ENCODE peak calls at places on chromosomes 12 and 14, in four cellular contexts. One of them, this sample, is unnamed.
A peak's percentile ranks its signal among the peaks of the same experiment; 100 is the strongest.

GRCh38 chr14:94569381-94570001 is 8.2 kb downstream of the SERPINA4 start:
- DNase-seq in HS-27A: no peak
- DNase-seq in CD8-positive, alpha-beta T cell: no peak
- DNase-seq in DND-41: no peak
- DNase-seq in this sample: no peak

GRCh38 chr14:50038398-50039119 is 77.8 kb downstream of the VCPKMT start:
- DNase-seq in HS-27A: peak; percentile 90
- DNase-seq in CD8-positive, alpha-beta T cell: no peak
- DNase-seq in DND-41: no peak
- DNase-seq in this sample: peak; percentile 95

GRCh38 chr12:82596484-82596883 is 90.2 kb upstream of the TMTC2 start:
- DNase-seq in HS-27A: no peak
- DNase-seq in CD8-positive, alpha-beta T cell: no peak
- DNase-seq in DND-41: no peak
- DNase-seq in this sample: no peak

GRCh38 chr12:69951108-69951507 is 126.1 kb downstream of the MYRFL start:
- DNase-seq in HS-27A: no peak
- DNase-seq in CD8-positive, alpha-beta T cell: no peak
- DNase-seq in DND-41: no peak
- DNase-seq in this sample: no peak

GRCh38 chr12:95215925-95216324 is 1.3 kb downstream of the FGD6 start:
- DNase-seq in HS-27A: no peak
- DNase-seq in CD8-positive, alpha-beta T cell: no peak
- DNase-seq in DND-41: no peak
- DNase-seq in this sample: peak; percentile 37

GRCh38 chr14:104169765-104170113 is 31.4 kb downstream of the KIF26A start:
- DNase-seq in HS-27A: no peak
- DNase-seq in CD8-positive, alpha-beta T cell: no peak
- DNase-seq in DND-41: no peak
- DNase-seq in this sample: no peak

GRCh38 chr14:69092840-69093422 is 60.0 kb downstream of the DCAF5 start:
- DNase-seq in HS-27A: no peak
- DNase-seq in CD8-positive, alpha-beta T cell: no peak
- DNase-seq in DND-41: no peak
- DNase-seq in this sample: no peak

GRCh38 chr12:52186135-52186840 is 5.5 kb downstream of the KRT80 start:
- DNase-seq in HS-27A: no peak
- DNase-seq in CD8-positive, alpha-beta T cell: no peak
- DNase-seq in DND-41: no peak
- DNase-seq in this sample: peak; percentile 88

GRCh38 chr12:60494249-60494648 is 898.4 kb downstream of the SLC16A7 start:
- DNase-seq in HS-27A: peak; percentile 24
- DNase-seq in CD8-positive, alpha-beta T cell: no peak
- DNase-seq in DND-41: no peak
- DNase-seq in this sample: no peak

GRCh38 chr14:24630872-24631477 is 3.0 kb downstream of the GZMB start:
- DNase-seq in HS-27A: peak; percentile 9
- DNase-seq in CD8-positive, alpha-beta T cell: no peak
- DNase-seq in DND-41: no peak
- DNase-seq in this sample: no peak

GRCh38 chr14:71324767-71325272 is 417.6 kb downstream of the PCNX1 start:
- DNase-seq in HS-27A: no peak
- DNase-seq in CD8-positive, alpha-beta T cell: no peak
- DNase-seq in DND-41: peak; percentile 58
- DNase-seq in this sample: peak; percentile 72

GRCh38 chr12:33634544-33634943 is 194.9 kb upstream of the SYT10 start:
- DNase-seq in HS-27A: no peak
- DNase-seq in CD8-positive, alpha-beta T cell: no peak
- DNase-seq in DND-41: no peak
- DNase-seq in this sample: no peak

GRCh38 chr14:99320621-99321235 is 48.7 kb upstream of the BCL11B start:
- DNase-seq in HS-27A: no peak
- DNase-seq in CD8-positive, alpha-beta T cell: no peak
- DNase-seq in DND-41: no peak
- DNase-seq in this sample: no peak

GRCh38 chr12:65277994-65278575 is 398 bp upstream of the MSRB3 start:
- DNase-seq in HS-27A: no peak
- DNase-seq in CD8-positive, alpha-beta T cell: no peak
- DNase-seq in DND-41: no peak
- DNase-seq in this sample: no peak

GRCh38 chr12:116140559-116140958 is 136.9 kb downstream of the MED13L start:
- DNase-seq in HS-27A: no peak
- DNase-seq in CD8-positive, alpha-beta T cell: no peak
- DNase-seq in DND-41: no peak
- DNase-seq in this sample: no peak

GRCh38 chr12:109310247-109311125 is 1.4 kb upstream of the FOXN4 start:
- DNase-seq in HS-27A: no peak
- DNase-seq in CD8-positive, alpha-beta T cell: no peak
- DNase-seq in DND-41: no peak
- DNase-seq in this sample: peak; percentile 20

GRCh38 chr12:127594351-127594970 is 672.5 kb upstream of the TMEM132C start:
- DNase-seq in HS-27A: no peak
- DNase-seq in CD8-positive, alpha-beta T cell: no peak
- DNase-seq in DND-41: no peak
- DNase-seq in this sample: no peak

GRCh38 chr12:29023436-29024076 is 125.5 kb upstream of the FAR2 start:
- DNase-seq in HS-27A: no peak
- DNase-seq in CD8-positive, alpha-beta T cell: no peak
- DNase-seq in DND-41: no peak
- DNase-seq in this sample: no peak

GRCh38 chr12:5258498-5258897 is 173.4 kb upstream of the NTF3 start:
- DNase-seq in HS-27A: no peak
- DNase-seq in CD8-positive, alpha-beta T cell: no peak
- DNase-seq in DND-41: no peak
- DNase-seq in this sample: peak; percentile 95

GRCh38 chr12:115385141-115385540 is 701.2 kb upstream of the TBX3 start:
- DNase-seq in HS-27A: no peak
- DNase-seq in CD8-positive, alpha-beta T cell: no peak
- DNase-seq in DND-41: no peak
- DNase-seq in this sample: no peak

GRCh38 chr14:32710351-32711102 is 228.2 kb upstream of the NPAS3 start:
- DNase-seq in HS-27A: no peak
- DNase-seq in CD8-positive, alpha-beta T cell: no peak
- DNase-seq in DND-41: no peak
- DNase-seq in this sample: peak; percentile 66

GRCh38 chr12:131131808-131132117 is 178.1 kb downstream of the ADGRD1 start:
- DNase-seq in HS-27A: no peak
- DNase-seq in CD8-positive, alpha-beta T cell: no peak
- DNase-seq in DND-41: no peak
- DNase-seq in this sample: no peak

GRCh38 chr12:93833946-93834345 is 156.8 kb downstream of the CRADD start:
- DNase-seq in HS-27A: no peak
- DNase-seq in CD8-positive, alpha-beta T cell: no peak
- DNase-seq in DND-41: no peak
- DNase-seq in this sample: no peak

GRCh38 chr14:52071675-52072074 is 2.8 kb upstream of the NID2 start:
- DNase-seq in HS-27A: no peak
- DNase-seq in CD8-positive, alpha-beta T cell: no peak
- DNase-seq in DND-41: no peak
- DNase-seq in this sample: peak; percentile 30

GRCh38 chr14:23069413-23069806 is 12.1 kb upstream of the CDH24 start:
- DNase-seq in HS-27A: no peak
- DNase-seq in CD8-positive, alpha-beta T cell: no peak
- DNase-seq in DND-41: no peak
- DNase-seq in this sample: no peak

GRCh38 chr12:9244894-9245293 is 36.7 kb upstream of the PZP start:
- DNase-seq in HS-27A: no peak
- DNase-seq in CD8-positive, alpha-beta T cell: no peak
- DNase-seq in DND-41: no peak
- DNase-seq in this sample: peak; percentile 5

GRCh38 chr12:68270358-68270757 is 17.0 kb upstream of the IL22 start:
- DNase-seq in HS-27A: no peak
- DNase-seq in CD8-positive, alpha-beta T cell: no peak
- DNase-seq in DND-41: no peak
- DNase-seq in this sample: no peak

This sample was measured in Daoy.